ENCODE peak calls at places on chromosomes 2 and 18, in four cellular contexts. D is GM12865, J is HFF-Myc, R is heart right ventricle. I is an unnamed sample.

GRCh38 chr2:143355814-143356213 is 226.6 kb downstream of the ARHGAP15 start:
- DNase-seq in J (no peak), D (no peak), R (no peak), I (no peak)

GRCh38 chr2:104043864-104044263 is 810.1 kb upstream of the POU3F3 start:
- DNase-seq in D (no peak), J (no peak), R (peak; percentile 8), I (no peak)

GRCh38 chr2:101961287-101962242 is 30.2 kb upstream of the IL1R2 start:
- DNase-seq in D (no peak), J (no peak), R (peak; percentile 78), I (no peak)

GRCh38 chr18:42174909-42175308 is 219.9 kb downstream of the PIK3C3 start:
- DNase-seq in D (no peak), J (no peak), R (no peak), I (peak; percentile 45)

GRCh38 chr2:241858206-241859016 is at the start of gene PDCD1:
- DNase-seq in J (no peak), D (peak; percentile 80), R (peak; percentile 25), I (no peak)

GRCh38 chr2:234038076-234038802 is 12.3 kb upstream of the SPP2 start:
- DNase-seq in R (no peak), J (no peak), D (no peak), I (no peak)

GRCh38 chr2:204010611-204011560 is 74.3 kb downstream of the ICOS start:
- DNase-seq in R (no peak), J (no peak), D (no peak), I (peak; percentile 75)

GRCh38 chr2:59664946-59665345 is 888.5 kb downstream of the BCL11A start:
- DNase-seq in R (no peak), D (no peak), J (no peak), I (no peak)

GRCh38 chr18:73879771-73880170 is 267.9 kb downstream of the FBXO15 start:
- DNase-seq in D (no peak), R (no peak), J (no peak), I (no peak)

GRCh38 chr2:239912171-239912937 is 112.8 kb downstream of the NDUFA10 start:
- DNase-seq in J (no peak), D (no peak), R (no peak), I (no peak)

GRCh38 chr2:232890536-232890895 is 20.5 kb downstream of the SNORC start:
- DNase-seq in J (no peak), D (no peak), R (no peak), I (no peak)

GRCh38 chr18:45149712-45150111 is 465.6 kb upstream of the SLC14A2 start:
- DNase-seq in R (no peak), D (no peak), J (no peak), I (no peak)

GRCh38 chr2:230957756-230958391 is 32.8 kb upstream of the GPR55 start:
- DNase-seq in R (no peak), D (no peak), J (no peak), I (no peak)
- H3K4me3 ChIP-seq in R (no peak overlapping the region), D (peak overlapping the region; percentile 81), J (peak overlapping the region; percentile 23), I (peak overlapping the region; percentile 16)

GRCh38 chr2:120881981-120882788 is 146.5 kb downstream of the GLI2 start:
- DNase-seq in D (no peak), J (no peak), R (peak; percentile 51), I (no peak)

GRCh38 chr2:120880381-120880780 is 144.7 kb downstream of the GLI2 start:
- DNase-seq in D (no peak), R (no peak), J (no peak), I (no peak)

GRCh38 chr2:120877409-120877808 is 141.7 kb downstream of the GLI2 start:
- DNase-seq in D (no peak), R (no peak), J (no peak), I (no peak)

GRCh38 chr2:120878970-120879369 is 143.3 kb downstream of the GLI2 start:
- DNase-seq in J (no peak), R (no peak), D (no peak), I (peak; percentile 10)

GRCh38 chr2:120879401-120880295 is 144.0 kb downstream of the GLI2 start:
- DNase-seq in D (no peak), R (no peak), J (no peak), I (no peak)
- TF ChIP-seq CTCF in D (no peak), R (no peak), J (peak; percentile 5), I (no peak)

GRCh38 chr2:105291981-105292380 is 37.6 kb downstream of the TGFBRAP1 start:
- DNase-seq in J (no peak), D (no peak), R (no peak), I (no peak)

GRCh38 chr2:105296017-105296611 is 33.4 kb downstream of the TGFBRAP1 start:
- DNase-seq in D (no peak), R (no peak), J (no peak), I (no peak)

GRCh38 chr2:105290981-105291660 is 38.4 kb downstream of the TGFBRAP1 start:
- DNase-seq in J (no peak), R (no peak), D (no peak), I (peak; percentile 53)

GRCh38 chr2:105294844-105295481 is 34.6 kb downstream of the TGFBRAP1 start:
- DNase-seq in R (peak; percentile 18), D (peak; percentile 52), J (peak; percentile 44), I (peak; percentile 50)

GRCh38 chr2:105294046-105294445 is 35.5 kb downstream of the TGFBRAP1 start:
- DNase-seq in D (no peak), R (no peak), J (no peak), I (no peak)
- H3K4me3 ChIP-seq in D (no peak overlapping the region), R (no peak overlapping the region), J (no peak overlapping the region), I (no peak overlapping the region)

DNA sequence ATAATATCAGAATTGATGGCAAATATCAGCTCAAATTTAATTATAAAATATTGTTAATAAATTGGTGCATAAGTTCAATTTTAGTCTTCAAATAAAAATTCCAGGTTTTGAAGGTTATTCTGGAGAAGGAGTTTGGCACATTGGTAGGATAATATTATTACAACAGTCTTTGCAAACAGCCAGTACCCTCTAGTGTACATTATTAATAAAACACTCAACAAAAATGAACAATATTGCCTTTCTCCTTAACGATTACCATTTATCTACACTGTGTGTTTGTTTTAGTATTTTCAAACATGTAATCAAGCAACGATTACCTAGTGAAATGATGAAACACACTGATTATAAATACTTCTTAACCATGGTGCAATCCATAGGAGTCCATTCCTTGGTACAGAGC is 334.0 kb upstream of the FSIP2 start:
- DNase-seq in J (no peak), R (no peak), D (no peak), I (no peak)
- TF ChIP-seq CTCF in J (no peak), R (no peak), D (no peak), I (no peak)

GRCh38 chr2:176188218-176188968 is at the start of gene HOXD1:
- DNase-seq in J (no peak), D (no peak), R (no peak), I (no peak)
- H3K4me3 ChIP-seq in J (peak within 1 kb of the TSS; percentile 36), D (peak within 1 kb of the TSS; percentile 20), R (peak within 1 kb of the TSS; percentile 40), I (peak within 1 kb of the TSS; percentile 42)

GRCh38 chr2:10914272-10914693 is 2.5 kb downstream of the KCNF1 start:
- DNase-seq in J (no peak), R (no peak), D (peak; percentile 21), I (no peak)
- TF ChIP-seq CTCF in J (peak; percentile 39), R (no peak), D (peak; percentile 19), I (no peak)

GRCh38 chr2:134248913-134249312 is 5.0 kb upstream of the MGAT5 start:
- DNase-seq in D (no peak), R (no peak), J (no peak), I (no peak)

GRCh38 chr2:134247679-134248078 is 6.2 kb upstream of the MGAT5 start:
- DNase-seq in R (no peak), J (no peak), D (peak; percentile 73), I (no peak)

GRCh38 chr2:134250840-134251461 is 2.9 kb upstream of the MGAT5 start:
- DNase-seq in R (no peak), D (peak; percentile 38), J (no peak), I (no peak)

GRCh38 chr2:134252092-134252775 is 1.6 kb upstream of the MGAT5 start:
- DNase-seq in D (peak; percentile 46), J (no peak), R (no peak), I (peak; percentile 13)

GRCh38 chr2:134249755-134250154 is 4.1 kb upstream of the MGAT5 start:
- DNase-seq in D (peak; percentile 45), R (no peak), J (no peak), I (peak; percentile 30)
- H3K4me3 ChIP-seq in D (no peak overlapping the region), R (no peak overlapping the region), J (no peak overlapping the region), I (no peak overlapping the region)

GRCh38 chr2:68594041-68594440 is 49.3 kb upstream of the PROKR1 start:
- DNase-seq in R (no peak), J (no peak), D (no peak), I (peak; percentile 35)
- TF ChIP-seq CTCF in R (no peak), J (no peak), D (no peak), I (no peak)

GRCh38 chr2:136238552-136239346 is 120.8 kb upstream of the CXCR4 start:
- DNase-seq in R (no peak), J (peak; percentile 62), D (peak; percentile 78), I (peak; percentile 87)
- H3K4me3 ChIP-seq in R (no peak overlapping the region), J (no peak overlapping the region), D (no peak overlapping the region), I (no peak overlapping the region)

GRCh38 chr18:13138822-13139139 is 79.8 kb upstream of the LDLRAD4 start:
- DNase-seq in J (no peak), D (no peak), R (no peak), I (no peak)

GRCh38 chr18:13137041-13137938 is 81.3 kb upstream of the LDLRAD4 start:
- DNase-seq in D (peak; percentile 50), J (no peak), R (peak; percentile 55), I (no peak)

GRCh38 chr18:13137939-13138821 is 80.4 kb upstream of the LDLRAD4 start:
- DNase-seq in D (peak; percentile 70), J (no peak), R (peak; percentile 30), I (peak; percentile 13)

GRCh38 chr18:13141209-13141608 is 77.4 kb upstream of the LDLRAD4 start:
- DNase-seq in R (no peak), J (no peak), D (no peak), I (no peak)

DNA sequence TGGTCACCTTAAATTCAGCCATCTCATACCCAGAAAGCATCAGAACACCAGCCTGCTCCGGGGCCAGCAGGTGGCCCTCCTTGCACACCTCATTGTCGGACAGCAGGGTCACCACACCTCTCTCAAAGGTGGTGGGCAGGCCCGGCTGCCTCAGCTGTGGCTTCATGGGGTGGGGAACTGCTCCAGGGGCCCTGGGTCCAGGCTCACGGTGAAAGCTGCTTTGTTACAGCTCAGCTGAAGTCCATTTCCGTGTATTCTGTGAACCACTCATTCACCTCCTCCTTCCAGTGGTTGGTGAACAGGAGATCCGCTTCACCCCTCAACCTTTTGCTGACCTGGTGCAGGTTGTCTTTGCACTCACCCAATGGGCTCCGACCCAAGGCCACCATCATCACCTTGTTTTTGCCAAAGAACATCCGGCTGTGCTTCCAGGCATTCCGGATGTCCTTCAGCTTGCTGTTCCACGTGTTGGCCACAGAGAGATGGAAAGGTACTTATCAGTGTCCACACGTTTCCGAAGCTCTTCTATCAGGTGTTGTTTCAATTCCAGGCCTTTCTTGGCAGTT is 78.6 kb upstream of the LDLRAD4 start:
- DNase-seq in J (no peak), R (no peak), D (no peak), I (no peak)
- TF ChIP-seq CTCF in J (no peak), R (no peak), D (peak; percentile 16), I (no peak)